ENCODE peak calls at places on chromosomes 3 and 15, in four cellular contexts. K is Calu3, T is NAMALWA, O is T-helper 9 cell. J is an unnamed sample.
A peak's percentile ranks its signal among the peaks of the same experiment; 100 is the strongest.

GRCh38 chr3:193680220-193680619 is 87.2 kb downstream of the OPA1 start:
- DNase-seq in K (no peak), T (no peak), O (no peak), J (no peak)

GRCh38 chr3:48716508-48716981 is 476 bp downstream of the IP6K2 start:
- DNase-seq in K (peak; percentile 23), T (peak; percentile 18), O (peak; percentile 10), J (no peak)

GRCh38 chr15:68317281-68318007 is 39.9 kb downstream of the FEM1B start:
- DNase-seq in K (no peak), T (no peak), O (no peak), J (no peak)

GRCh38 chr3:17089314-17089700 is 204.6 kb downstream of the PLCL2 start:
- DNase-seq in K (no peak), T (no peak), O (no peak), J (no peak)

GRCh38 chr15:78372880-78373279 is 32.7 kb downstream of the CRABP1 start:
- DNase-seq in K (peak; percentile 52), T (no peak), O (no peak), J (no peak)

GRCh38 chr15:58377193-58377592 is 54.6 kb upstream of the LIPC start:
- DNase-seq in K (no peak), T (no peak), O (no peak), J (no peak)

GRCh38 chr3:174355505-174355904 is 503.6 kb upstream of the NAALADL2 start:
- DNase-seq in K (peak; percentile 23), T (peak; percentile 39), O (no peak), J (no peak)

GRCh38 chr3:128053614-128054013 is 1.4 kb downstream of the SEC61A1 start:
- DNase-seq in K (no peak), T (no peak), O (no peak), J (no peak)

GRCh38 chr15:69562564-69562963 is 109.9 kb downstream of the RPLP1 start:
- DNase-seq in K (no peak), T (no peak), O (no peak), J (no peak)

GRCh38 chr3:144816366-144816765 is 844.7 kb downstream of the DIPK2A start:
- DNase-seq in K (no peak), T (no peak), O (no peak), J (no peak)

GRCh38 chr3:124034016-124034808 is 42.3 kb upstream of the ROPN1 start:
- DNase-seq in K (no peak), T (no peak), O (no peak), J (peak; percentile 80)

GRCh38 chr3:197912770-197913476 is 37.1 kb upstream of the RPL35A start:
- DNase-seq in K (no peak), T (no peak), O (no peak), J (no peak)

GRCh38 chr3:114307222-114307840 is 13.5 kb downstream of the TIGIT start:
- DNase-seq in K (no peak), T (no peak), O (no peak), J (no peak)

GRCh38 chr3:11167590-11167989 is 13.3 kb downstream of the HRH1 start:
- DNase-seq in K (no peak), T (no peak), O (no peak), J (no peak)

GRCh38 chr15:28192772-28193171 is 93.7 kb upstream of the OCA2 start:
- DNase-seq in K (no peak), T (no peak), O (no peak), J (no peak)

GRCh38 chr3:149512073-149512782 is 37.7 kb downstream of the TM4SF4 start:
- DNase-seq in K (peak; percentile 82), T (peak; percentile 70), O (no peak), J (no peak)

GRCh38 chr3:188792788-188793187 is 379.0 kb upstream of the TPRG1 start:
- DNase-seq in K (no peak), T (peak; percentile 20), O (no peak), J (no peak)

GRCh38 chr15:86001200-86001599 is 78.5 kb upstream of the AGBL1 start:
- DNase-seq in K (no peak), T (no peak), O (no peak), J (no peak)

GRCh38 chr3:185308126-185308754 is 54.4 kb upstream of the EHHADH start:
- DNase-seq in K (peak; percentile 90), T (peak; percentile 83), O (peak; percentile 14), J (no peak)

GRCh38 chr15:69697913-69698312 is 245.3 kb downstream of the RPLP1 start:
- DNase-seq in K (no peak), T (no peak), O (no peak), J (peak; percentile 62)

GRCh38 chr15:80440024-80440423 is 35.8 kb downstream of the ARNT2 start:
- DNase-seq in K (no peak), T (no peak), O (no peak), J (no peak)

GRCh38 chr3:38084969-38085942 is 46.2 kb downstream of the DLEC1 start:
- DNase-seq in K (peak; percentile 17), T (peak; percentile 30), O (no peak), J (no peak)

GRCh38 chr15:89413877-89414276 is 79.3 kb upstream of the POLG start:
- DNase-seq in K (no peak), T (no peak), O (no peak), J (no peak)